ENCODE peak calls at places on chromosomes 12 and 14, in seven cellular contexts. Z, S, A, C, V, I and O are unnamed samples.

GRCh38 chr12:55955800-55956508 is 9.9 kb downstream of the PMEL start:
- DNase-seq in Z (peak), S (no peak), C (no peak), V (peak), I (peak), A (no peak), O (no peak)

GRCh38 chr12:103505371-103506236 is 9.8 kb upstream of the C12orf42 start:
- DNase-seq in Z (peak), A (no peak), C (no peak), I (no peak), S (no peak), V (no peak), O (no peak)

GRCh38 chr12:19964549-19964948 is 403.8 kb upstream of the PDE3A start:
- DNase-seq in S (no peak), Z (no peak), I (peak), V (no peak), C (no peak), A (no peak), O (no peak)

GRCh38 chr14:36019126-36019525 is 157.4 kb downstream of the PTCSC3 start:
- DNase-seq in V (no peak), S (no peak), Z (no peak), A (no peak), I (no peak), C (no peak), O (no peak)

GRCh38 chr14:56874375-56874774 is 64.1 kb upstream of the OTX2 start:
- DNase-seq in S (no peak), I (peak), V (peak), C (no peak), Z (peak), A (no peak), O (no peak)

GRCh38 chr12:106282457-106283097 is 20.0 kb upstream of the TCP11L2 start:
- DNase-seq in C (no peak), V (no peak), S (no peak), I (peak), A (peak), Z (peak), O (peak)

GRCh38 chr14:76773188-76773885 is 12.1 kb downstream of the VASH1 start:
- DNase-seq in A (no peak), Z (peak), I (peak), V (no peak), S (no peak), C (peak), O (peak)

GRCh38 chr12:108381793-108382436 is 42.8 kb upstream of the CMKLR1 start:
- DNase-seq in C (no peak), S (no peak), I (no peak), Z (no peak), A (no peak), V (no peak), O (no peak)

GRCh38 chr12:70535896-70536374 is 101.3 kb downstream of the PTPRB start:
- DNase-seq in S (peak), V (no peak), I (no peak), A (no peak), C (no peak), Z (no peak), O (peak)

GRCh38 chr12:119911147-119911546 is 34.0 kb upstream of the CIT start:
- DNase-seq in V (no peak), I (peak), S (no peak), A (no peak), C (no peak), Z (no peak), O (no peak)

GRCh38 chr12:44696542-44696941 is 179.6 kb downstream of the NELL2 start:
- DNase-seq in S (no peak), I (peak), Z (no peak), C (no peak), A (no peak), V (peak), O (no peak)

GRCh38 chr14:64158608-64159007 is 135.6 kb downstream of the ESR2 start:
- DNase-seq in S (no peak), I (no peak), V (no peak), C (no peak), A (no peak), Z (no peak), O (no peak)

GRCh38 chr14:51368721-51369163 is 128.7 kb downstream of the TMX1 start:
- DNase-seq in C (peak), S (no peak), I (peak), Z (no peak), A (no peak), V (no peak), O (no peak)

GRCh38 chr14:100066984-100067383 is 1.8 kb downstream of the EVL start:
- DNase-seq in A (no peak), V (no peak), C (no peak), I (no peak), S (no peak), Z (no peak), O (no peak)

GRCh38 chr12:90126125-90126524 is 417.5 kb upstream of the ATP2B1 start:
- DNase-seq in Z (no peak), C (no peak), S (no peak), A (no peak), V (no peak), I (no peak), O (no peak)

GRCh38 chr12:103844296-103844695 is 3.3 kb upstream of the NT5DC3 start:
- DNase-seq in I (no peak), C (no peak), S (no peak), V (no peak), Z (no peak), A (no peak), O (no peak)

GRCh38 chr12:20463920-20464524 is 95.7 kb downstream of the PDE3A start:
- DNase-seq in V (no peak), C (no peak), A (no peak), S (no peak), I (no peak), Z (no peak), O (peak)

GRCh38 chr12:76374395-76375020 is 26.3 kb upstream of the BBS10 start:
- DNase-seq in V (peak), Z (no peak), C (no peak), I (peak), S (no peak), A (no peak), O (no peak)

GRCh38 chr12:108801736-108802665 is 55.4 kb downstream of the SSH1 start:
- DNase-seq in S (no peak), C (peak), V (peak), Z (no peak), A (no peak), I (peak), O (no peak)

GRCh38 chr14:47485421-47485820 is 190.0 kb downstream of the MDGA2 start:
- DNase-seq in Z (no peak), V (no peak), C (no peak), I (no peak), S (no peak), A (no peak), O (no peak)

GRCh38 chr12:58443981-58444371 is 476.3 kb downstream of the LRIG3 start:
- DNase-seq in S (no peak), Z (no peak), V (no peak), C (no peak), A (no peak), I (peak), O (no peak)

GRCh38 chr12:42608196-42608825 is 18.8 kb upstream of the PRICKLE1 start:
- DNase-seq in C (no peak), A (no peak), S (no peak), Z (no peak), V (no peak), I (no peak), O (peak)

GRCh38 chr14:53367631-53368030 is 214.5 kb upstream of the DDHD1 start:
- DNase-seq in I (peak), A (no peak), V (no peak), S (no peak), Z (no peak), C (no peak), O (no peak)

GRCh38 chr12:27506645-27507189 is 17.3 kb upstream of the PPFIBP1 start:
- DNase-seq in I (no peak), S (no peak), C (no peak), A (no peak), Z (no peak), V (no peak), O (no peak)

GRCh38 chr14:51310453-51311074 is 70.5 kb downstream of the TMX1 start:
- DNase-seq in S (no peak), A (no peak), I (no peak), C (no peak), Z (no peak), V (no peak), O (peak)

GRCh38 chr12:14257303-14257733 is 108.2 kb upstream of the ATF7IP start:
- DNase-seq in I (no peak), C (no peak), S (no peak), Z (no peak), A (no peak), V (no peak), O (no peak)

GRCh38 chr12:115064296-115064695 is 380.3 kb upstream of the TBX3 start:
- DNase-seq in C (no peak), V (no peak), Z (no peak), A (no peak), S (no peak), I (no peak), O (no peak)